ENCODE peak calls at places on chromosome 3, in six cellular contexts. O is heart left ventricle, V is tibial nerve, N is adrenal gland, C is IMR-90, H is transverse colon. X is an unnamed sample.
A peak's percentile ranks its signal among the peaks of the same experiment; 100 is the strongest.

GRCh38 chr3:13507247-13507790 is 27.2 kb downstream of the HDAC11 start:
- DNase-seq in C (no peak), V (no peak), N (peak; percentile 52), O (no peak), H (no peak), X (no peak)

GRCh38 chr3:40576431-40576830 is 51.7 kb downstream of the ZNF621 start:
- DNase-seq in H (no peak), N (no peak), C (no peak), V (no peak), O (no peak), X (no peak)

GRCh38 chr3:30655187-30655812 is 48.9 kb downstream of the TGFBR2 start:
- DNase-seq in V (no peak), O (no peak), N (no peak), H (no peak), C (peak; percentile 43), X (peak; percentile 40)

GRCh38 chr3:131914090-131914691 is 120.6 kb downstream of the CPNE4 start:
- DNase-seq in H (no peak), O (no peak), V (no peak), N (no peak), C (no peak), X (no peak)

GRCh38 chr3:57068437-57069089 is 8.1 kb downstream of the SPATA12 start:
- DNase-seq in C (peak; percentile 61), V (peak; percentile 60), N (peak; percentile 79), O (peak; percentile 32), H (peak; percentile 28), X (peak; percentile 97)

GRCh38 chr3:23837691-23838090 is 31.9 kb downstream of the UBE2E1 start:
- DNase-seq in O (no peak), N (no peak), H (no peak), C (no peak), V (no peak), X (no peak)

GRCh38 chr3:183478501-183478900 is 50.1 kb upstream of the MCF2L2 start:
- DNase-seq in N (no peak), V (no peak), C (no peak), H (no peak), O (no peak), X (no peak)

GRCh38 chr3:58414538-58415197 is 19.0 kb downstream of the PDHB start:
- DNase-seq in C (peak; percentile 67), H (peak; percentile 31), V (no peak), N (peak; percentile 54), O (peak; percentile 32), X (peak; percentile 62)

GRCh38 chr3:126104742-126105605 is 21.1 kb upstream of the SLC41A3 start:
- DNase-seq in C (no peak), N (no peak), O (no peak), V (no peak), H (no peak), X (no peak)

GRCh38 chr3:16945330-16945729 is 60.6 kb downstream of the PLCL2 start:
- DNase-seq in V (no peak), C (peak; percentile 15), O (no peak), H (no peak), N (no peak), X (no peak)

GRCh38 chr3:31035681-31036080 is 141.2 kb upstream of the GADL1 start:
- DNase-seq in C (peak; percentile 18), N (no peak), H (no peak), O (no peak), V (no peak), X (no peak)

GRCh38 chr3:104190681-104191080 is 1176.0 kb upstream of the ALCAM start:
- DNase-seq in H (no peak), V (no peak), C (no peak), O (no peak), N (no peak), X (no peak)

GRCh38 chr3:110526732-110527727 is 544.6 kb upstream of the NECTIN3 start:
- DNase-seq in H (no peak), V (no peak), C (peak; percentile 95), O (no peak), N (no peak), X (no peak)

GRCh38 chr3:72604287-72604686 is 244.0 kb downstream of the SHQ1 start:
- DNase-seq in N (no peak), C (no peak), H (no peak), O (no peak), V (no peak), X (no peak)

GRCh38 chr3:73669268-73669667 is 44.5 kb upstream of the PDZRN3 start:
- DNase-seq in C (peak; percentile 81), H (no peak), N (no peak), V (no peak), O (no peak), X (no peak)

GRCh38 chr3:126135056-126135397 is 45.4 kb downstream of the ALDH1L1 start:
- DNase-seq in O (no peak), N (no peak), V (no peak), C (no peak), H (peak; percentile 3), X (no peak)

GRCh38 chr3:125163739-125164601 is 48.6 kb downstream of the SLC12A8 start:
- DNase-seq in C (no peak), O (peak; percentile 42), V (no peak), H (peak; percentile 39), N (peak; percentile 29), X (peak; percentile 51)

GRCh38 chr3:187973977-187974856 is 179.7 kb upstream of the LPP start:
- DNase-seq in V (no peak), C (no peak), H (no peak), N (no peak), O (no peak), X (no peak)

GRCh38 chr3:187972454-187972853 is 181.5 kb upstream of the LPP start:
- DNase-seq in C (no peak), O (no peak), H (no peak), V (no peak), N (no peak), X (no peak)

GRCh38 chr3:187976361-187976900 is 177.5 kb upstream of the LPP start:
- DNase-seq in O (no peak), C (no peak), H (no peak), N (no peak), V (no peak), X (no peak)

GRCh38 chr3:187975571-187976360 is 178.2 kb upstream of the LPP start:
- DNase-seq in N (no peak), H (no peak), C (no peak), V (peak; percentile 79), O (no peak), X (no peak)

DNA sequence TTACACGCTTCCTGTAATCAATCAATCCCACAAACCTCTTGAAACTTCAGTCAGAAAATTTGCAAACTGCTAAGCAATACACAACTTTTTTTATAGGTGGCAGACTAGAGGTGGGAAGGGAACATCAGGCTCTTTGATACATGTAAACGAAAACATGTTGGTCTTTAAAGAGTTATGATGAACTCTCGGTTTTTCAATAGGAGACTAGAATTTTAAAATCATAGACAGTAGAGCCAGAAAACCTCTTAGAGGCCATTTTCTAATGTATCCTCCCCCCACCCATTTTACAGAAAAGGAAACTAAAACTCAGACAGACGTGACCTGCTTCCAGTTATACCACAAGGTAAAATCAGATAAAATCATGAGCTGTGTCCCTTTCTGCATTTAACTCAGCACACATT is 179.1 kb upstream of the LPP start:
- DNase-seq in H (no peak), N (no peak), C (no peak), V (no peak), O (no peak), X (no peak)
- TF ChIP-seq CTCF in H (no peak), N (peak; percentile 37), C (no peak), V (peak; percentile 18), O (peak; percentile 20), X (no peak)

GRCh38 chr3:130686833-130687232 is 59.8 kb downstream of the PIK3R4 start:
- DNase-seq in V (no peak), H (no peak), O (no peak), C (no peak), N (no peak), X (no peak)
- TF ChIP-seq POLR2A in V (no peak), H (no peak), O (no peak), C (no peak), N (no peak), X (no peak)

GRCh38 chr3:9749663-9750555 is at the start of gene OGG1:
- DNase-seq in N (peak; percentile 99), H (peak; percentile 98), V (peak; percentile 95), O (peak; percentile 98), C (peak; percentile 98), X (peak; percentile 99)
- TF ChIP-seq CTCF in N (no peak), H (no peak), V (no peak), O (peak; percentile 22), C (no peak), X (no peak)

GRCh38 chr3:136196064-136196400 is at the start of gene MSL2:
- DNase-seq in O (no peak), C (no peak), V (no peak), N (no peak), H (peak; percentile 79), X (no peak)

GRCh38 chr3:136196401-136197158 is 445 bp upstream of the MSL2 start:
- DNase-seq in H (peak; percentile 99), C (peak; percentile 100), O (peak; percentile 99), V (peak; percentile 97), N (peak; percentile 98), X (peak; percentile 99)

GRCh38 chr3:136194409-136195257 is 1.5 kb downstream of the MSL2 start:
- DNase-seq in C (peak; percentile 23), V (no peak), O (peak; percentile 23), H (peak; percentile 52), N (peak; percentile 39), X (peak; percentile 86)

GRCh38 chr3:136197159-136197715 is 1.1 kb upstream of the MSL2 start:
- DNase-seq in H (no peak), V (no peak), N (no peak), C (no peak), O (no peak), X (peak; percentile 38)

GRCh38 chr3:136195258-136196063 is 674 bp downstream of the MSL2 start:
- DNase-seq in H (peak; percentile 67), N (peak; percentile 78), V (peak; percentile 67), C (peak; percentile 64), O (peak; percentile 87), X (peak; percentile 86)
- TF ChIP-seq POLR2A in H (peak; percentile 49), N (peak; percentile 41), V (peak; percentile 4), C (no peak), O (no peak), X (no peak)

GRCh38 chr3:87307805-87308204 is 31.4 kb upstream of the POU1F1 start:
- DNase-seq in V (no peak), N (no peak), H (no peak), C (no peak), O (no peak), X (no peak)
- TF ChIP-seq CTCF in V (no peak), N (no peak), H (no peak), C (peak; percentile 26), O (no peak), X (no peak)